ENCODE peak calls at places on chromosome 7, in six cellular contexts. C is NCI-H226; W is HTR-8/SVneo; F is IMR-90; S is activated naive CD8-positive, alpha-beta T cell treated with anti-CD3 and anti-CD28 coated beads, Interleukin-2, amount 10 ng/mL, durations not matched to agents 7 days and 5 days; M is activated CD4-positive, CD25-positive, alpha-beta regulatory T cell. K is an unnamed sample.

GRCh38 chr7:27178366-27178765 is 4.2 kb upstream of the HOXA10 start:
- DNase-seq in C (no peak), W (no peak), F (no peak), S (no peak), M (no peak), K (no peak)

GRCh38 chr7:129578829-129579228 is 32.7 kb upstream of the NRF1 start:
- DNase-seq in C (no peak), W (no peak), F (no peak), S (no peak), M (no peak), K (no peak)

GRCh38 chr7:28069788-28070187 is 110.8 kb downstream of the JAZF1 start:
- DNase-seq in C (no peak), W (no peak), F (peak), S (no peak), M (no peak), K (no peak)

GRCh38 chr7:113796557-113796956 is 122.3 kb downstream of the PPP1R3A start:
- DNase-seq in C (peak), W (peak), F (peak), S (no peak), M (no peak), K (no peak)

GRCh38 chr7:73852500-73852899 is 8.5 kb upstream of the TMEM270 start:
- DNase-seq in C (no peak), W (no peak), F (no peak), S (no peak), M (no peak), K (no peak)

GRCh38 chr7:106239406-106239805 is 45.4 kb downstream of the NAMPT start:
- DNase-seq in C (no peak), W (no peak), F (no peak), S (no peak), M (no peak), K (no peak)

GRCh38 chr7:26422761-26423160 is 131.1 kb downstream of the SNX10 start:
- DNase-seq in C (no peak), W (no peak), F (no peak), S (no peak), M (no peak), K (no peak)

GRCh38 chr7:158495780-158496179 is 91.8 kb downstream of the PTPRN2 start:
- DNase-seq in C (peak), W (peak), F (no peak), S (no peak), M (no peak), K (no peak)

GRCh38 chr7:143518521-143518920 is 40.8 kb downstream of the TAS2R41 start:
- DNase-seq in C (no peak), W (no peak), F (no peak), S (no peak), M (no peak), K (peak)

GRCh38 chr7:155094636-155095035 is 24.5 kb downstream of the HTR5A start:
- DNase-seq in C (no peak), W (no peak), F (no peak), S (no peak), M (no peak), K (no peak)

GRCh38 chr7:112199035-112199655 is 7.1 kb downstream of the DOCK4 start:
- DNase-seq in C (peak), W (no peak), F (peak), S (no peak), M (no peak), K (no peak)

GRCh38 chr7:65475734-65476319 is 102.2 kb downstream of the ZNF92 start:
- DNase-seq in C (peak), W (no peak), F (no peak), S (peak), M (peak), K (no peak)

GRCh38 chr7:46209611-46210170 is 288.6 kb upstream of the IGFBP3 start:
- DNase-seq in C (no peak), W (no peak), F (no peak), S (no peak), M (no peak), K (no peak)

GRCh38 chr7:95718556-95719410 is 53.6 kb upstream of the DYNC1I1 start:
- DNase-seq in C (no peak), W (peak), F (peak), S (no peak), M (no peak), K (no peak)

GRCh38 chr7:51350195-51350896 is 33.7 kb upstream of the COBL start:
- DNase-seq in C (peak), W (no peak), F (no peak), S (no peak), M (no peak), K (no peak)

GRCh38 chr7:131004371-131004770 is 270.4 kb upstream of the KLF14 start:
- DNase-seq in C (no peak), W (no peak), F (no peak), S (no peak), M (no peak), K (no peak)

K was measured in T1000.